ENCODE peak calls at places on chromosomes 7 and 10, in five cellular contexts. D is colonic mucosa, E is lower lobe of right lung, T is GM20000, R is gastrocnemius medialis. C is an unnamed sample.

GRCh38 chr7:98555403-98555802 is 61.7 kb upstream of the NPTX2 start:
- DNase-seq in R (no peak), T (no peak), D (peak), E (no peak), C (no peak)

GRCh38 chr10:110172155-110172554 is 35.2 kb upstream of the MXI1 start:
- DNase-seq in R (no peak), D (no peak), E (no peak), T (no peak), C (no peak)

GRCh38 chr10:89706011-89706410 is 4.6 kb downstream of the KIF20B start:
- DNase-seq in T (no peak), E (no peak), R (no peak), D (no peak), C (no peak)

GRCh38 chr7:2193575-2194305 is 39.0 kb downstream of the MAD1L1 start:
- DNase-seq in D (no peak), R (no peak), E (no peak), T (no peak), C (no peak)

GRCh38 chr10:86342111-86342863 is 24.3 kb downstream of the GRID1 start:
- DNase-seq in E (peak), R (no peak), D (no peak), T (no peak), C (peak)

GRCh38 chr10:127293640-127294039 is 97.2 kb upstream of the INSYN2A start:
- DNase-seq in E (no peak), R (no peak), T (no peak), D (no peak), C (no peak)

GRCh38 chr7:151453326-151453791 is 13.4 kb upstream of the CRYGN start:
- DNase-seq in T (no peak), R (peak), E (no peak), D (no peak), C (peak)

GRCh38 chr7:146004805-146005204 is 111.8 kb upstream of the CNTNAP2 start:
- DNase-seq in T (no peak), R (no peak), D (no peak), E (no peak), C (no peak)

GRCh38 chr10:68231916-68232315 is at the start of gene ATOH7:
- DNase-seq in T (no peak), R (no peak), E (no peak), D (peak), C (no peak)

GRCh38 chr7:16638282-16639265 is 7.0 kb downstream of the ANKMY2 start:
- DNase-seq in D (no peak), R (no peak), E (no peak), T (no peak), C (no peak)

GRCh38 chr7:80428161-80429054 is 83.5 kb downstream of the GNAT3 start:
- DNase-seq in D (peak), E (no peak), T (peak), R (peak), C (no peak)

GRCh38 chr7:6266699-6267098 is 5.7 kb downstream of the CYTH3 start:
- DNase-seq in D (no peak), T (no peak), R (no peak), E (no peak), C (no peak)

GRCh38 chr10:2137549-2138174 is 400.3 kb upstream of the ADARB2 start:
- DNase-seq in E (no peak), T (peak), D (no peak), R (no peak), C (no peak)
- TF ChIP-seq CTCF in E (no peak), T (no peak), D (no peak), R (no peak), C (peak)

GRCh38 chr7:28311670-28312069 is 100.6 kb upstream of the CREB5 start:
- DNase-seq in D (no peak), R (no peak), E (no peak), T (no peak), C (no peak)

GRCh38 chr7:28318126-28318762 is 94.1 kb upstream of the CREB5 start:
- DNase-seq in E (no peak), D (no peak), R (no peak), T (no peak), C (no peak)

GRCh38 chr7:28315565-28316420 is 96.5 kb upstream of the CREB5 start:
- DNase-seq in D (no peak), T (no peak), E (no peak), R (no peak), C (no peak)

GRCh38 chr7:28312973-28313372 is 99.3 kb upstream of the CREB5 start:
- DNase-seq in D (no peak), R (no peak), T (no peak), E (no peak), C (no peak)

DNA sequence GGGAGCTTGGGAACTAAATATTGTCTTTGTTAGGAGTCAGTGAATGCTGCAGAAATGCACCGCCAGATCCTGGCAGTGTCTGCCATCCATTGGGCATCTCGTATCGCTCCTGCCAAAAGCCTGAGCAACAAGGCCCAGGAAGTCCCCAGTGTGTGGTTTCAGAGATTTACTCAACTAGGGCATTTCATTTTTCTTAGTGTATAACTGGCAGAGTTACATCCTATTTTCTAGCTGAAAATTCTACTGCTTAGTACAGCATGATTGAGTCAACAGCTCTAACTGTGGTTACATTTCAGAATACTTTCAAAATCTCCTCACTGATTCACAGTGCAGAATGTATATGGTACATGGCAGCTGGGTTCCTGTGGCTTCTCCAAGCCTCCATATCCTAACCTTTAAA is 95.8 kb upstream of the CREB5 start:
- DNase-seq in E (no peak), R (no peak), T (no peak), D (no peak), C (no peak)
- TF ChIP-seq CTCF in E (no peak), R (no peak), T (no peak), D (no peak), C (no peak)

DNA sequence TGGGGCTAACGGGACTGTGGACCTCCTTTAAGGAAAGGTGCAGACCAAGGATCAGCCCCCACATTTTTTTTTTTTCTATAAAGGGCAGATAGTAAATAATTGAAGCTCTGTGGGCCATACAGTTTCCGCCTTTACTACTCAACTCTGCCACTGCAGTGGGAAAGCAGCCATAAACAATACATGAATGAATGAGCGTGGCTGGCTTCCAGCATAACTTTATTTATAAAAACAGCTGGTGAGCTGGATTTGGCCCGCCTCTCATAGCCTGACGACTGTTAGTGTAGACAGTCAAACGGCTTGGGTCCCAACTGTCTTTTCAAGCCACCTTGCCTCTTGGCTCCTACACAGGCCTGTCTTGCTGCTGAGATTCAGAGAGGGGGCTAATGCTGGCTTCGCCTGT is 169.8 kb upstream of the GPR26 start:
- DNase-seq in D (no peak), R (no peak), T (no peak), E (no peak), C (no peak)
- TF ChIP-seq CTCF in D (no peak), R (no peak), T (no peak), E (no peak), C (no peak)

GRCh38 chr7:133203490-133203889 is 49.4 kb upstream of the EXOC4 start:
- DNase-seq in T (no peak), R (no peak), D (no peak), E (no peak), C (no peak)

GRCh38 chr7:133207687-133208086 is 45.2 kb upstream of the EXOC4 start:
- DNase-seq in E (no peak), R (no peak), T (peak), D (no peak), C (no peak)
- TF ChIP-seq CTCF in E (no peak), R (no peak), T (peak), D (no peak), C (peak)